ENCODE peak calls at places on chromosomes 3 and 15, in nine cellular contexts. K, U, I, T, B, A, R, S and Q are unnamed samples. For H3K4me1, the result is how much of the 10 kb centered on the place peaks cover.

GRCh38 chr3:103381286-103381685 is 946.5 kb downstream of the ZPLD1 start:
- DNase-seq in K (no peak), U (no peak), I (no peak), T (no peak), B (no peak), A (no peak), R (no peak), S (no peak), Q (no peak)

GRCh38 chr15:34188711-34189110 is 21.2 kb downstream of the KATNBL1 start:
- DNase-seq in K (no peak), U (no peak), I (no peak), T (no peak), B (no peak), A (no peak), R (no peak), S (no peak), Q (no peak)

GRCh38 chr3:168847293-168847883 is 751.7 kb upstream of the GOLIM4 start:
- DNase-seq in K (no peak), U (peak), I (no peak), T (no peak), B (no peak), A (no peak), R (no peak), S (no peak), Q (no peak)

GRCh38 chr15:64000183-64000710 is 46.0 kb downstream of the DAPK2 start:
- DNase-seq in K (no peak), U (no peak), I (no peak), T (no peak), B (no peak), A (peak), R (no peak), S (no peak), Q (no peak)

GRCh38 chr3:12560505-12561188 is 3.8 kb downstream of the MKRN2 start:
- DNase-seq in K (no peak), U (no peak), I (no peak), T (no peak), B (no peak), A (no peak), R (no peak), S (no peak), Q (no peak)

GRCh38 chr3:152930516-152930915 is 95.6 kb downstream of the P2RY1 start:
- DNase-seq in K (no peak), U (no peak), I (no peak), T (no peak), B (no peak), A (no peak), R (no peak), S (no peak), Q (no peak)

GRCh38 chr3:106806964-106807363 is 570.3 kb upstream of the CCDC54 start:
- DNase-seq in K (no peak), U (no peak), I (no peak), T (no peak), B (no peak), A (no peak), R (no peak), S (no peak), Q (no peak)

GRCh38 chr3:36488077-36488789 is 107.9 kb downstream of the STAC start:
- DNase-seq in K (no peak), U (no peak), I (no peak), T (no peak), B (no peak), A (no peak), R (no peak), S (no peak), Q (no peak)

GRCh38 chr3:44883999-44884431 is 9.6 kb downstream of the TGM4 start:
- DNase-seq in K (no peak), U (peak), I (no peak), T (no peak), B (no peak), A (no peak), R (no peak), S (no peak), Q (no peak)

GRCh38 chr3:137815251-137815650 is 51.1 kb downstream of the SOX14 start:
- DNase-seq in K (peak), U (no peak), I (no peak), T (no peak), B (no peak), A (no peak), R (no peak), S (no peak), Q (no peak)

GRCh38 chr15:42131006-42131405 is 25.4 kb downstream of the PLA2G4F start:
- DNase-seq in K (no peak), U (no peak), I (no peak), T (no peak), B (peak), A (no peak), R (no peak), S (no peak), Q (no peak)

GRCh38 chr3:40780801-40781406 is 256.1 kb downstream of the ZNF621 start:
- DNase-seq in K (peak), U (no peak), I (no peak), T (no peak), B (peak), A (no peak), R (no peak), S (peak), Q (peak)

GRCh38 chr15:70023769-70024491 is 73.8 kb downstream of the TLE3 start:
- DNase-seq in K (no peak), U (peak), I (no peak), T (no peak), B (no peak), A (no peak), R (peak), S (peak), Q (no peak)

GRCh38 chr15:65743637-65744252 is 48.3 kb downstream of the DENND4A start:
- DNase-seq in K (no peak), U (no peak), I (no peak), T (no peak), B (no peak), A (no peak), R (no peak), S (no peak), Q (no peak)

GRCh38 chr3:157232146-157232545 is 72.2 kb upstream of the CCNL1 start:
- DNase-seq in K (no peak), U (no peak), I (no peak), T (no peak), B (no peak), A (no peak), R (no peak), S (no peak), Q (no peak)

GRCh38 chr3:9659849-9660248 is 10.5 kb downstream of the MTMR14 start:
- DNase-seq in K (no peak), U (no peak), I (no peak), T (no peak), B (no peak), A (no peak), R (no peak), S (no peak), Q (no peak)

GRCh38 chr15:97521894-97522293 is 438.6 kb upstream of the ARRDC4 start:
- DNase-seq in K (peak), U (no peak), I (no peak), T (no peak), B (no peak), A (no peak), R (peak), S (no peak), Q (peak)

GRCh38 chr3:119349353-119349752 is 55.2 kb downstream of the ARHGAP31 start:
- DNase-seq in K (no peak), U (no peak), I (no peak), T (no peak), B (no peak), A (no peak), R (no peak), S (no peak), Q (no peak)

GRCh38 chr3:139202226-139202958 is 141.4 kb upstream of the MRPS22 start:
- DNase-seq in K (no peak), U (no peak), I (no peak), T (no peak), B (peak), A (peak), R (no peak), S (no peak), Q (no peak)

GRCh38 chr3:124845406-124845805 is 41.8 kb downstream of the ITGB5 start:
- DNase-seq in K (peak), U (peak), I (no peak), T (no peak), B (no peak), A (no peak), R (peak), S (peak), Q (peak)

GRCh38 chr3:63877737-63878393 is 14.2 kb downstream of the ATXN7 start:
- DNase-seq in K (no peak), U (peak), I (no peak), T (no peak), B (no peak), A (no peak), R (no peak), S (no peak), Q (no peak)

GRCh38 chr3:128787256-128788253 is 61.6 kb downstream of the RAB7A start:
- DNase-seq in K (no peak), U (peak), I (no peak), T (peak), B (no peak), A (peak), R (no peak), S (no peak), Q (no peak)

GRCh38 chr15:75531041-75531450 is 48.1 kb downstream of the PTPN9 start:
- DNase-seq in K (no peak), U (peak), I (no peak), T (no peak), B (no peak), A (no peak), R (peak), S (peak), Q (peak)

GRCh38 chr3:195286115-195286872 is 15.3 kb upstream of the XXYLT1 start:
- DNase-seq in K (no peak), U (peak), I (no peak), T (no peak), B (no peak), A (no peak), R (no peak), S (no peak), Q (no peak)

GRCh38 chr3:151011427-151011826 is 38.9 kb upstream of the CLRN1 start:
- DNase-seq in K (no peak), U (peak), I (no peak), T (no peak), B (peak), A (no peak), R (no peak), S (no peak), Q (no peak)

GRCh38 chr3:43632269-43632733 is 10.5 kb upstream of the ANO10 start:
- DNase-seq in K (no peak), U (peak), I (no peak), T (no peak), B (no peak), A (no peak), R (no peak), S (no peak), Q (no peak)

GRCh38 chr15:83243634-83244033 is 36.0 kb upstream of the HDGFL3 start:
- DNase-seq in K (no peak), U (no peak), I (no peak), T (no peak), B (no peak), A (no peak), R (no peak), S (no peak), Q (no peak)

GRCh38 chr3:107660316-107660976 is 137.7 kb downstream of the BBX start:
- DNase-seq in K (no peak), U (peak), I (no peak), T (no peak), B (no peak), A (peak), R (no peak), S (no peak), Q (no peak)

GRCh38 chr3:38247366-38248035 is 18.1 kb upstream of the SLC22A13 start:
- DNase-seq in K (no peak), U (peak), I (no peak), T (no peak), B (no peak), A (peak), R (peak), S (no peak), Q (peak)

GRCh38 chr15:33209575-33210519 is 15.3 kb upstream of the FMN1 start:
- DNase-seq in K (no peak), U (no peak), I (no peak), T (no peak), B (no peak), A (no peak), R (no peak), S (no peak), Q (no peak)

GRCh38 chr3:183551930-183552329 is 3.6 kb downstream of the KLHL6 start:
- DNase-seq in K (no peak), U (no peak), I (no peak), T (peak), B (no peak), A (no peak), R (no peak), S (no peak), Q (no peak)

GRCh38 chr3:57555316-57555715 is 758 bp upstream of the PDE12 start:
- DNase-seq in K (no peak), U (no peak), I (no peak), T (no peak), B (no peak), A (peak), R (no peak), S (no peak), Q (no peak)

GRCh38 chr3:15520185-15520584 is 1.3 kb downstream of the COLQ start:
- DNase-seq in K (no peak), U (no peak), I (no peak), T (no peak), B (no peak), A (no peak), R (peak), S (no peak), Q (peak)

GRCh38 chr3:47314056-47314764 is 31.5 kb downstream of the KLHL18 start:
- DNase-seq in K (no peak), U (no peak), I (no peak), T (no peak), B (no peak), A (no peak), R (no peak), S (no peak), Q (no peak)
- H3K27ac ChIP-seq in K (peak), U (no peak), I (no peak), T (no peak), B (no peak), A (no peak), R (no peak), S (no peak), Q (no peak)

DNA sequence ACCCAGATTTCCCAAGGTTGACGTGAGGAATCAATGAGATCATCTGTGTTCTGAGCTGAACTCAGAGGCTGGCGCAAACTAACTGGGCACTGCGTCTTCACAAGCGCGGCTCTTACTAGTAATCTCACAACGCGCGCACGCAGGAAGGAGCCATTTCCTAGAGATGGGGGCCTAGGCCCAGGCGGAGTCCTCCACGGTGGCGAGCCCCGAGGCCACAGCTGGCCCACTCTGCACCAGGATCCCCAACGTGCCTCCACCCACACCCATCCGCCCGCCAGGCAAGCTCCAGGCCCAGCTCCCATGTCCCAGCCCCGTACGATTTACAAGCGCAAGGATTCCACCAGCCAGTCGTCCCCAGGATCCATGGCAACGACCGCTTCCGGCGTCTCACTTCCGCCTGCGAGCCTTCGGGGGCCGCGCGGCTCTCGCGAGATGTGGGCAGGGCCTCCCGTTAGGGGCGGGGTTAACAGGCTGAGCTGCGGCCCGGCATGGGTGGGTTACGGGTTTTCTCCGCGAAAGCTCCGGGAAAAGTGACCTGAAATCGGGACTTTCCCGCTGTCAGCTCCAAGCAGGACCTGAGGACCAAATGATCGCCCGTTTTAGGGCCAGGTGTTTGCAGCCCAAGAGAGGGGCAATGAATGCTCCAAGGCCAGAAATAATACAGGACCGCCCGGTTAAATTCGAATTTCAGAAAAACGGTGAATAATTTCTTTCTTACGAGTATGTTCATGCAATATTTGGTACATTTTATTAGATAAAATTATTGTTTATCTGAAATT is at the start of gene WDR73:
- DNase-seq in K (peak), U (peak), I (no peak), T (peak), B (peak), A (peak), R (peak), S (peak), Q (peak)
- TF ChIP-seq POLR2A in K (no peak), U (peak), I (peak), T (no peak), B (no peak), A (peak), R (peak), S (peak), Q (no peak)

GRCh38 chr3:42080452-42080872 is 10.7 kb upstream of the TRAK1 start:
- DNase-seq in K (no peak), U (peak), I (no peak), T (no peak), B (no peak), A (peak), R (no peak), S (no peak), Q (no peak)
- H3K4me1 ChIP-seq in K (half or more), U (under half), I (under half), T (under half), B (half or more), A (under half), R (half or more), S (under half), Q (half or more)

GRCh38 chr3:194089357-194090177 is 46.4 kb upstream of the HES1 start:
- DNase-seq in K (no peak), U (peak), I (no peak), T (no peak), B (peak), A (peak), R (peak), S (peak), Q (peak)
- H3K27ac ChIP-seq in K (peak), U (peak), I (peak), T (peak), B (peak), A (no peak), R (no peak), S (peak), Q (no peak)

GRCh38 chr3:73134034-73134433 is 72.6 kb downstream of the EBLN2 start:
- DNase-seq in K (no peak), U (no peak), I (no peak), T (no peak), B (peak), A (no peak), R (no peak), S (no peak), Q (no peak)
- TF ChIP-seq POLR2A in K (no peak), U (no peak), I (no peak), T (no peak), B (no peak), A (no peak), R (no peak), S (no peak), Q (no peak)

DNA sequence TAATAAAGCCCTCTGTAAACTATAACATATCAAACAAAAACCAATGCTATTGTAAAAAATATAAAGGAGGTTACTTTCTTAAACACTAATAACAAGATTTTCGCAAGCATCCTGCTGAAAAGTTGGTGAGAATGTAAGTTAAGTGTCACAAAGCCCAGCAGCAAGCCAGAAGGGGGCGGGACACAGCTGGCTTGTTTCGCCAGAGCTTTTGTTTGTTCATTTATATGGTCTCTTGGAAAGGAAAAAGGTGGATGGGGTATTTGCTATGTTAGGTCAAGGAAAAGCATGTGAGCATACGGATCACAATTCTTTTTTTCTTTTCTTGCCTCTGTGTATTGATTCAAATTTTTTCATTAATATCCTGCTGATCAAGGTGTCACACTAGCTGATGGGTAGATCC is 59.9 kb downstream of the HACD2 start:
- DNase-seq in K (no peak), U (no peak), I (no peak), T (no peak), B (no peak), A (peak), R (no peak), S (no peak), Q (no peak)
- H3K4me1 ChIP-seq in K (under half), U (under half), I (under half), T (under half), B (under half), A (under half), R (under half), S (under half), Q (under half)

GRCh38 chr3:174202561-174202960 is 656.6 kb upstream of the NAALADL2 start:
- DNase-seq in K (no peak), U (peak), I (no peak), T (no peak), B (no peak), A (no peak), R (no peak), S (no peak), Q (no peak)
- H3K27ac ChIP-seq in K (no peak), U (no peak), I (no peak), T (no peak), B (no peak), A (no peak), R (no peak), S (no peak), Q (no peak)

GRCh38 chr3:171458056-171458856 is 1.9 kb downstream of the TNIK start:
- DNase-seq in K (peak), U (no peak), I (no peak), T (peak), B (no peak), A (no peak), R (no peak), S (no peak), Q (no peak)
- TF ChIP-seq POLR2A in K (no peak), U (no peak), I (no peak), T (no peak), B (no peak), A (no peak), R (no peak), S (no peak), Q (no peak)

DNA sequence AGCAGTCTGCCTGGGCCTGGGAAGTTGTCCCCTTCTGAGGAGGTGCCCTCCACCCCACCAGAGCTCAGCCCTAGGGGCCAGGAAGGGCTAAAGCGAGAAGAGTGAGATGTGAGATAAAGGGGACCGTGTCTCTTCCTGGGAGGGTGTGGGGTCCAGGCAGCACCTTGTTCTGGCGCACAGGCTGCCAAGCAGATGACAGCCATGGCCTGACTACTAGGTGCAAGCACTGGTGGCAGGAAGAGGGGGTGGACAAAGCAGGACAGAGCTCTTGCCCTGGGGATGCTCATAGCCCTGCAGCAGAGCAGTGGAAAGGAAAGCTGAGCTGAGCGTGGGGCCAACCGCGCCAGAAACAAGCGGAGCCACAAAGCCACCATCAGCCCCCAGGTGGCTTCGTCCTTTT is 3.8 kb downstream of the PAK6 start:
- DNase-seq in K (no peak), U (no peak), I (peak), T (no peak), B (no peak), A (no peak), R (no peak), S (no peak), Q (no peak)
- H3K4me1 ChIP-seq in K (under half), U (under half), I (under half), T (under half), B (under half), A (under half), R (under half), S (under half), Q (under half)